ENCODE peak calls at places on chromosomes 13 and 19, in seven cellular contexts. One of them, this sample, is unnamed. For H3K4me1, the result is how much of the 10 kb centered on the place peaks cover.

GRCh38 chr13:21348771-21349170 is 110.3 kb downstream of the ZDHHC20 start:
- DNase-seq in hepatocyte: no peak
- DNase-seq in fibroblast of lung: no peak
- DNase-seq in H1: no peak
- DNase-seq in PC-3: no peak
- DNase-seq in GM23248: no peak
- DNase-seq in Karpas-422: peak
- DNase-seq in this sample: no peak

GRCh38 chr19:46180701-46181385 is 32.8 kb downstream of the IGFL2 start:
- DNase-seq in hepatocyte: no peak
- DNase-seq in fibroblast of lung: peak
- DNase-seq in H1: no peak
- DNase-seq in PC-3: peak
- DNase-seq in GM23248: peak
- DNase-seq in Karpas-422: no peak
- DNase-seq in this sample: peak

GRCh38 chr13:23140492-23140891 is 40.3 kb upstream of the SGCG start:
- DNase-seq in hepatocyte: no peak
- DNase-seq in fibroblast of lung: peak
- DNase-seq in H1: no peak
- DNase-seq in PC-3: peak
- DNase-seq in GM23248: peak
- DNase-seq in Karpas-422: no peak
- DNase-seq in this sample: no peak

GRCh38 chr13:48078251-48078656 is 16.6 kb downstream of the MED4 start:
- DNase-seq in hepatocyte: no peak
- DNase-seq in fibroblast of lung: no peak
- DNase-seq in H1: no peak
- DNase-seq in PC-3: peak
- DNase-seq in GM23248: peak
- DNase-seq in Karpas-422: peak
- DNase-seq in this sample: peak

GRCh38 chr13:60716296-60716695 is 319.3 kb downstream of the TDRD3 start:
- DNase-seq in hepatocyte: peak
- DNase-seq in fibroblast of lung: no peak
- DNase-seq in H1: no peak
- DNase-seq in PC-3: no peak
- DNase-seq in GM23248: no peak
- DNase-seq in Karpas-422: no peak
- DNase-seq in this sample: no peak

GRCh38 chr19:32453736-32454135 is 48.2 kb downstream of the DPY19L3 start:
- DNase-seq in hepatocyte: no peak
- DNase-seq in fibroblast of lung: peak
- DNase-seq in H1: no peak
- DNase-seq in PC-3: no peak
- DNase-seq in GM23248: peak
- DNase-seq in Karpas-422: no peak
- DNase-seq in this sample: no peak

GRCh38 chr19:57992841-57993240 is 9.8 kb downstream of the ZNF606 start:
- DNase-seq in hepatocyte: no peak
- DNase-seq in fibroblast of lung: no peak
- DNase-seq in H1: no peak
- DNase-seq in PC-3: no peak
- DNase-seq in GM23248: no peak
- DNase-seq in Karpas-422: no peak
- DNase-seq in this sample: no peak

GRCh38 chr19:7870571-7871279 is 3.5 kb downstream of the PRR36 start:
- DNase-seq in hepatocyte: peak
- DNase-seq in fibroblast of lung: peak
- DNase-seq in H1: peak
- DNase-seq in PC-3: peak
- DNase-seq in GM23248: peak
- DNase-seq in Karpas-422: peak
- DNase-seq in this sample: peak

GRCh38 chr13:23159205-23159586 is 21.6 kb upstream of the SGCG start:
- DNase-seq in hepatocyte: peak
- DNase-seq in fibroblast of lung: peak
- DNase-seq in H1: no peak
- DNase-seq in PC-3: peak
- DNase-seq in GM23248: peak
- DNase-seq in Karpas-422: no peak
- DNase-seq in this sample: no peak

GRCh38 chr19:1063030-1063908 is 3.7 kb upstream of the ARHGAP45 start:
- DNase-seq in hepatocyte: no peak
- DNase-seq in fibroblast of lung: no peak
- DNase-seq in H1: no peak
- DNase-seq in PC-3: peak
- DNase-seq in GM23248: peak
- DNase-seq in Karpas-422: peak
- DNase-seq in this sample: no peak

GRCh38 chr13:80753951-80754350 is 413.0 kb upstream of the SPRY2 start:
- DNase-seq in hepatocyte: peak
- DNase-seq in fibroblast of lung: peak
- DNase-seq in H1: no peak
- DNase-seq in PC-3: no peak
- DNase-seq in GM23248: no peak
- DNase-seq in Karpas-422: no peak
- DNase-seq in this sample: no peak

GRCh38 chr19:4932711-4933110 is 23.4 kb downstream of the UHRF1 start:
- DNase-seq in hepatocyte: no peak
- DNase-seq in fibroblast of lung: no peak
- DNase-seq in H1: no peak
- DNase-seq in PC-3: no peak
- DNase-seq in GM23248: no peak
- DNase-seq in Karpas-422: no peak
- DNase-seq in this sample: no peak

GRCh38 chr13:99316657-99317244 is 9.6 kb upstream of the GPR183 start:
- DNase-seq in hepatocyte: no peak
- DNase-seq in fibroblast of lung: no peak
- DNase-seq in H1: no peak
- DNase-seq in PC-3: no peak
- DNase-seq in GM23248: no peak
- DNase-seq in Karpas-422: no peak
- DNase-seq in this sample: no peak

GRCh38 chr19:12733369-12733896 is 1.1 kb downstream of the TRIR start:
- DNase-seq in hepatocyte: peak
- DNase-seq in fibroblast of lung: peak
- DNase-seq in H1: no peak
- DNase-seq in PC-3: peak
- DNase-seq in GM23248: peak
- DNase-seq in Karpas-422: peak
- DNase-seq in this sample: peak

GRCh38 chr19:18469245-18470107 is 31.5 kb upstream of the ISYNA1 start:
- DNase-seq in hepatocyte: peak
- DNase-seq in fibroblast of lung: peak
- DNase-seq in H1: peak
- DNase-seq in PC-3: peak
- DNase-seq in GM23248: peak
- DNase-seq in Karpas-422: peak
- DNase-seq in this sample: no peak

GRCh38 chr13:25037057-25037813 is 58.7 kb upstream of the PABPC3 start:
- DNase-seq in hepatocyte: peak
- DNase-seq in fibroblast of lung: peak
- DNase-seq in H1: no peak
- DNase-seq in PC-3: peak
- DNase-seq in GM23248: peak
- DNase-seq in Karpas-422: peak
- DNase-seq in this sample: peak

GRCh38 chr19:15810335-15810734 is 5.1 kb downstream of the OR10H1 start:
- DNase-seq in hepatocyte: no peak
- DNase-seq in fibroblast of lung: no peak
- DNase-seq in H1: no peak
- DNase-seq in PC-3: peak
- DNase-seq in GM23248: peak
- DNase-seq in Karpas-422: peak
- DNase-seq in this sample: peak

GRCh38 chr19:34959021-34959420 is 5.0 kb downstream of the ZNF792 start:
- DNase-seq in hepatocyte: no peak
- DNase-seq in fibroblast of lung: no peak
- DNase-seq in H1: no peak
- DNase-seq in PC-3: no peak
- DNase-seq in GM23248: no peak
- DNase-seq in Karpas-422: no peak
- DNase-seq in this sample: no peak

GRCh38 chr13:109785141-109785891 is 1.1 kb downstream of the IRS2 start:
- DNase-seq in hepatocyte: peak
- DNase-seq in fibroblast of lung: peak
- DNase-seq in H1: no peak
- DNase-seq in PC-3: peak
- DNase-seq in GM23248: peak
- DNase-seq in Karpas-422: no peak
- DNase-seq in this sample: peak

GRCh38 chr13:49265822-49266221 is 18.1 kb downstream of the CDADC1 start:
- DNase-seq in hepatocyte: no peak
- DNase-seq in fibroblast of lung: peak
- DNase-seq in H1: no peak
- DNase-seq in PC-3: no peak
- DNase-seq in GM23248: peak
- DNase-seq in Karpas-422: no peak
- DNase-seq in this sample: no peak

GRCh38 chr13:84655677-84656076 is 773.4 kb upstream of the SLITRK1 start:
- DNase-seq in hepatocyte: no peak
- DNase-seq in fibroblast of lung: no peak
- DNase-seq in H1: no peak
- DNase-seq in PC-3: no peak
- DNase-seq in GM23248: peak
- DNase-seq in Karpas-422: no peak
- DNase-seq in this sample: no peak

GRCh38 chr19:34145741-34146202 is 26.5 kb upstream of the LSM14A start:
- DNase-seq in hepatocyte: peak
- DNase-seq in fibroblast of lung: peak
- DNase-seq in H1: no peak
- DNase-seq in PC-3: peak
- DNase-seq in GM23248: peak
- DNase-seq in Karpas-422: peak
- DNase-seq in this sample: peak

GRCh38 chr19:46994141-46994686 is 25.4 kb upstream of the NPAS1 start:
- DNase-seq in hepatocyte: no peak
- DNase-seq in fibroblast of lung: no peak
- DNase-seq in H1: no peak
- DNase-seq in PC-3: no peak
- DNase-seq in GM23248: no peak
- DNase-seq in Karpas-422: no peak
- DNase-seq in this sample: no peak

GRCh38 chr13:103288114-103288513 is 221.9 kb upstream of the SLC10A2 start:
- DNase-seq in hepatocyte: no peak
- DNase-seq in fibroblast of lung: no peak
- DNase-seq in H1: no peak
- DNase-seq in PC-3: no peak
- DNase-seq in GM23248: no peak
- DNase-seq in Karpas-422: no peak
- DNase-seq in this sample: no peak

GRCh38 chr19:3162418-3163229 is 15.9 kb upstream of the S1PR4 start:
- DNase-seq in hepatocyte: no peak
- DNase-seq in fibroblast of lung: no peak
- DNase-seq in H1: no peak
- DNase-seq in PC-3: peak
- DNase-seq in GM23248: peak
- DNase-seq in Karpas-422: peak
- DNase-seq in this sample: no peak

GRCh38 chr19:4539697-4540581 is at the start of gene LRG1:
- DNase-seq in hepatocyte: peak
- DNase-seq in fibroblast of lung: no peak
- DNase-seq in H1: no peak
- DNase-seq in PC-3: no peak
- DNase-seq in GM23248: no peak
- DNase-seq in Karpas-422: no peak
- DNase-seq in this sample: no peak

GRCh38 chr19:6654347-6655310 is 15.3 kb downstream of the TNFSF14 start:
- DNase-seq in hepatocyte: no peak
- DNase-seq in fibroblast of lung: no peak
- DNase-seq in H1: no peak
- DNase-seq in PC-3: no peak
- DNase-seq in GM23248: no peak
- DNase-seq in Karpas-422: no peak
- DNase-seq in this sample: no peak
- H3K4me1 ChIP-seq in hepatocyte: under half
- H3K4me1 ChIP-seq in fibroblast of lung: under half
- H3K4me1 ChIP-seq in H1: under half
- H3K4me1 ChIP-seq in PC-3: under half
- H3K4me1 ChIP-seq in GM23248: under half
- H3K4me1 ChIP-seq in Karpas-422: under half
- H3K4me1 ChIP-seq in this sample: under half

GRCh38 chr13:51339354-51339753 is at the start of gene SERPINE3:
- DNase-seq in hepatocyte: no peak
- DNase-seq in fibroblast of lung: no peak
- DNase-seq in H1: no peak
- DNase-seq in PC-3: no peak
- DNase-seq in GM23248: no peak
- DNase-seq in Karpas-422: no peak
- DNase-seq in this sample: no peak
- H2AFZ ChIP-seq in hepatocyte: no peak
- H2AFZ ChIP-seq in fibroblast of lung: no peak
- H2AFZ ChIP-seq in H1: peak
- H2AFZ ChIP-seq in PC-3: no peak
- H2AFZ ChIP-seq in GM23248: no peak
- H2AFZ ChIP-seq in Karpas-422: no peak
- H2AFZ ChIP-seq in this sample: no peak

DNA sequence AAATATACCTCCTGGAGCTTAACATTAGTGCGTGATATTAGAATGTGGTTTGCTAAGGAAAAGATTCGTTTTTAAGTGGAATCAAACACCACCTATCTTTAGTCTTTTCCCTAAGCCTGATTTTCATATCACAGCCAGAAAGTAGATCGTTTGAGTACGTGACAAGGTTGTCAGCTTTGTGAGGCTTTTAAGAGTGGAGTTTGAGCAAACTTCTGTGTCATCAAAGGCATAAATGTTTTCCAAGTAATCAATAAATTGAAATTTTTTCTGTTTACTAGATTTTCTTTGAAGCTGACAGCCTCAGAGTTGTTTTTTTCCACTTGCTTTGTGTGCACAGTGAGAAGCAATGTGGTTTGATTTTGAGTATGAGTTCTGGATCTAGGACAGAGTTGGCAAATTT is 6.5 kb upstream of the ZNF331 start:
- DNase-seq in hepatocyte: no peak
- DNase-seq in fibroblast of lung: no peak
- DNase-seq in H1: no peak
- DNase-seq in PC-3: no peak
- DNase-seq in GM23248: no peak
- DNase-seq in Karpas-422: no peak
- DNase-seq in this sample: no peak
- H3K4me1 ChIP-seq in hepatocyte: under half
- H3K4me1 ChIP-seq in fibroblast of lung: under half
- H3K4me1 ChIP-seq in H1: under half
- H3K4me1 ChIP-seq in PC-3: under half
- H3K4me1 ChIP-seq in GM23248: under half
- H3K4me1 ChIP-seq in Karpas-422: under half
- H3K4me1 ChIP-seq in this sample: under half

DNA sequence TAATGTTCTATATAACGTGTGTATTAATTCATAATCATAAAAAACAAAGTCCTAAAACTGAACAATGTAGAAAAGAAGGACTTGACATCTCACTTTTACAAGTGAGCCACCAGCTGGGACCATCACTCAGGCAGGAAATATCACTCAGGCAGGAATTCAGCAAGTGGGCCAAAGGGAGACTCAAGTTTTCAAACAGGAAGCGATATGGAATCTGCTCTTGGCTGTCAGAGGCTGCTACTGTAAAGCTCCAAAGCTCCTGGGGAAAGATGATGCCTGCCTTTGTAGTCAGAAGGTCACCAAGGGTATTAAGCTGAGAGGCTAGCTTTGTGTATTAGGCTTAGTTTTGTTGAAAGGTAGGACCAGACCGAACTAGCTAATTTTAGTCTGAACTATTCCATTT is 5.5 kb upstream of the AKAP11 start:
- DNase-seq in hepatocyte: no peak
- DNase-seq in fibroblast of lung: peak
- DNase-seq in H1: no peak
- DNase-seq in PC-3: peak
- DNase-seq in GM23248: peak
- DNase-seq in Karpas-422: no peak
- DNase-seq in this sample: no peak
- H2AFZ ChIP-seq in hepatocyte: no peak
- H2AFZ ChIP-seq in fibroblast of lung: peak
- H2AFZ ChIP-seq in H1: no peak
- H2AFZ ChIP-seq in PC-3: no peak
- H2AFZ ChIP-seq in GM23248: peak
- H2AFZ ChIP-seq in Karpas-422: no peak
- H2AFZ ChIP-seq in this sample: peak